ENCODE peak calls at places on chromosomes 6 and 20, in four cellular contexts. F, H, R and I are unnamed samples.

GRCh38 chr6:14129572-14129971 is 12.0 kb downstream of the CD83 start:
- DNase-seq in H (peak), F (peak), R (no peak), I (no peak)

GRCh38 chr20:58523072-58523681 is 8.0 kb upstream of the APCDD1L start:
- DNase-seq in R (no peak), H (no peak), F (no peak), I (no peak)

GRCh38 chr6:19322691-19323470 is 514.3 kb upstream of the ID4 start:
- DNase-seq in R (no peak), H (no peak), F (no peak), I (no peak)

GRCh38 chr6:13044390-13044789 is 283.9 kb downstream of the TBC1D7 start:
- DNase-seq in R (no peak), H (no peak), F (peak), I (no peak)

GRCh38 chr6:34196116-34196832 is 40.4 kb upstream of the HMGA1 start:
- DNase-seq in H (peak), R (peak), F (peak), I (peak)

GRCh38 chr6:33808781-33809180 is 5.0 kb upstream of the MLN start:
- DNase-seq in R (no peak), H (no peak), F (no peak), I (no peak)

GRCh38 chr20:2446845-2447244 is 23.7 kb downstream of the SNRPB start:
- DNase-seq in R (no peak), F (no peak), H (no peak), I (no peak)

GRCh38 chr6:37359034-37359433 is 5.3 kb downstream of the RNF8 start:
- DNase-seq in R (no peak), F (no peak), H (no peak), I (no peak)

GRCh38 chr6:116286773-116287358 is 7.1 kb upstream of the TSPYL1 start:
- DNase-seq in H (no peak), R (no peak), F (no peak), I (no peak)

GRCh38 chr6:141451508-141452353 is 681.0 kb upstream of the GJE1 start:
- DNase-seq in H (no peak), F (no peak), R (no peak), I (no peak)

GRCh38 chr20:37363221-37364012 is 17.5 kb downstream of the SRC start:
- DNase-seq in R (no peak), H (no peak), F (no peak), I (no peak)

GRCh38 chr6:43849844-43850243 is 79.8 kb downstream of the VEGFA start:
- DNase-seq in H (no peak), R (no peak), F (no peak), I (no peak)

GRCh38 chr6:128882560-128882959 is 378 bp upstream of the LAMA2 start:
- DNase-seq in H (no peak), R (no peak), F (no peak), I (no peak)

GRCh38 chr6:16659471-16660156 is 101.6 kb downstream of the ATXN1 start:
- DNase-seq in R (no peak), H (no peak), F (no peak), I (no peak)

GRCh38 chr6:635233-635632 is 21.7 kb downstream of the HUS1B start:
- DNase-seq in F (no peak), H (no peak), R (no peak), I (no peak)

GRCh38 chr6:75205776-75206334 is at the start of gene COL12A1:
- DNase-seq in H (peak), F (peak), R (peak), I (no peak)

GRCh38 chr6:150766201-150766997 is 99.1 kb upstream of the MTHFD1L start:
- DNase-seq in H (no peak), R (no peak), F (no peak), I (no peak)

GRCh38 chr6:82030761-82031160 is 216.8 kb downstream of the IBTK start:
- DNase-seq in F (no peak), R (no peak), H (no peak), I (no peak)

GRCh38 chr6:31350973-31351733 is 5.8 kb downstream of the HLA-B start:
- DNase-seq in R (no peak), H (no peak), F (no peak), I (peak)

GRCh38 chr20:38791940-38792339 is 13.6 kb upstream of the PPP1R16B start:
- DNase-seq in F (no peak), R (no peak), H (no peak), I (no peak)

DNA sequence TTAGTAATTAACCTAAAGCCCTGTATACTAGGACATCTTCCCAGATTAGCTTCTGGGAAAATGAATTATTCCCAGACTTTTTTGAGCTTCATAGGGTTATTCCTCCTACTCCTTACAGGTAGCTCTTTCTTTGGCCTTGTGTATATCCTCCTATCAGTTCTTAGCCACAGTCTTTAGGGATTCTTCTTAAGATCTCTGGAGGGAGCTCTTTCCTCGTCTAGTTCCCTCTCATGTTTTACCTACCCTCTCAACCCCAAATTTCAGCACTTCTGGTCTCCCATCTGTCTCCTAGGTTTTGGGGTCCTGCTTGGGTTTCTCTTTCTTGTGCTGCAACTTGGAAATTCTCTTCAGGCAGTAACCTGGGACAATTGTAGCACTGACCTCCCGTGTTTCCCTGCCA is 46.4 kb upstream of the SLC35B3 start:
- DNase-seq in R (no peak), H (no peak), F (no peak), I (no peak)
- TF ChIP-seq CTCF in R (no peak), H (peak), F (no peak), I (no peak)

GRCh38 chr6:168279403-168279935 is 40.1 kb downstream of the DACT2 start:
- DNase-seq in R (no peak), H (no peak), F (no peak), I (no peak)
- TF ChIP-seq CTCF in R (no peak), H (no peak), F (no peak), I (no peak)

GRCh38 chr20:32902456-32903420 is 44.0 kb downstream of the EFCAB8 start:
- DNase-seq in F (peak), R (peak), H (peak), I (peak)
- TF ChIP-seq CTCF in F (peak), R (peak), H (peak), I (peak)

GRCh38 chr6:21527731-21528130 is 65.8 kb upstream of the SOX4 start:
- DNase-seq in H (no peak), F (no peak), R (no peak), I (no peak)
- TF ChIP-seq CTCF in H (no peak), F (peak), R (no peak), I (no peak)

DNA sequence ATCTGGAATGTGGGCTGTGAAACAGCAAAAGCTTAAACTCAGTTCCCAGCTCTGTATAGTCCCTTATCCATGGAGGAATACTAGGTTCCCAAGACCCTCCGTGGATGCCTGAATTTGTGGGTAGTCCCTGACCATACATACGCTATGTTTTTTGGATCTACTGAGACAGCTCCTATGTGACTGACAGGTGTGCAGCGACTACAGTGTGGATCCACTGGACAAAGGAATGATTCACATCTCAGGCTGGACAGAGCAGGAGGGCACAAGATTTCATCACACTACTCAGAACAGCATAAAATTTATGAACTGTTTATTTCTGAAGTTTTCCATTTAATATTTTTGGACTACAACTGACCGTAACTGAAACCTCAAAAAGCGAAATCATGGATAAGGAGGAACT is 125.3 kb downstream of the MAP7 start:
- DNase-seq in F (no peak), R (no peak), H (no peak), I (no peak)
- TF ChIP-seq CTCF in F (no peak), R (no peak), H (no peak), I (no peak)

GRCh38 chr20:46057856-46058655 is 29.0 kb downstream of the SLC12A5 start:
- DNase-seq in F (peak), H (peak), R (peak), I (no peak)
- TF ChIP-seq CTCF in F (peak), H (peak), R (peak), I (no peak)

DNA sequence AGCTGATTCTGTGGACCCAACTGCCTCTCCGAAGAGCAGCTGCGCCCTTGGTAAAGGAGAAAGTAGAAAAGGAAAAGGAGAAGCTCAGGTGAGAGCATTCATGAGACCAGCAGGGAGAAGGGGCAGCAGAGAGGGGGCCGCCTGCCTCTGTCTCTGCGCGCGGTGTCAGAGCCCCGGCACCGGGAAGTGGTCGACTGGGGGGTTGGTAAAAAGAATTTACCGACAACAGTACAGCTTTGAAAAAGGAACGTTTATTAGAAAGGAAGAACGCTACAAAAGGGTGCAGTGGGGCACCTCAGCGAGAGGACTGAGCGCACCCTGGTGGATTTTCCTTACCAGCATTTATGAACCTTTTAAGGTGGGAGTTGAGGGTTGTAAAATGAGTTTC is 61.9 kb downstream of the GPR6 start:
- DNase-seq in F (no peak), H (peak), R (no peak), I (peak)
- TF ChIP-seq CTCF in F (peak), H (no peak), R (no peak), I (peak)

GRCh38 chr6:57324538-57324937 is 7.1 kb downstream of the PRIM2 start:
- DNase-seq in F (no peak), R (no peak), H (no peak), I (no peak)
- TF ChIP-seq CTCF in F (peak), R (peak), H (peak), I (peak)